ENCODE peak calls at places on chromosome 3, in four cellular contexts. One of them, this sample, is unnamed.

GRCh38 chr3:168081171-168081771 is 14.5 kb downstream of the GOLIM4 start:
- DNase-seq in CD8-positive, alpha-beta memory T cell: no peak
- DNase-seq in HCT116: no peak
- DNase-seq in psoas muscle: no peak
- DNase-seq in this sample: no peak

GRCh38 chr3:30768703-30769550 is 125.5 kb downstream of the GADL1 start:
- DNase-seq in CD8-positive, alpha-beta memory T cell: peak; percentile 71
- DNase-seq in HCT116: peak; percentile 51
- DNase-seq in psoas muscle: peak; percentile 84
- DNase-seq in this sample: peak; percentile 77

GRCh38 chr3:89332311-89333159 is 225.1 kb downstream of the EPHA3 start:
- DNase-seq in CD8-positive, alpha-beta memory T cell: no peak
- DNase-seq in HCT116: no peak
- DNase-seq in psoas muscle: no peak
- DNase-seq in this sample: no peak

GRCh38 chr3:2558828-2559227 is 460.2 kb downstream of the CNTN4 start:
- DNase-seq in CD8-positive, alpha-beta memory T cell: no peak
- DNase-seq in HCT116: no peak
- DNase-seq in psoas muscle: no peak
- DNase-seq in this sample: no peak

GRCh38 chr3:22685598-22685997 is 517.5 kb upstream of the UBE2E2 start:
- DNase-seq in CD8-positive, alpha-beta memory T cell: no peak
- DNase-seq in HCT116: no peak
- DNase-seq in psoas muscle: no peak
- DNase-seq in this sample: no peak

GRCh38 chr3:196931157-196931556 is 11.2 kb downstream of the NCBP2 start:
- DNase-seq in CD8-positive, alpha-beta memory T cell: no peak
- DNase-seq in HCT116: no peak
- DNase-seq in psoas muscle: no peak
- DNase-seq in this sample: no peak

GRCh38 chr3:172014145-172014544 is 25.2 kb upstream of the FNDC3B start:
- DNase-seq in CD8-positive, alpha-beta memory T cell: no peak
- DNase-seq in HCT116: no peak
- DNase-seq in psoas muscle: no peak
- DNase-seq in this sample: no peak

GRCh38 chr3:33398410-33398809 is 41.8 kb downstream of the UBP1 start:
- DNase-seq in CD8-positive, alpha-beta memory T cell: no peak
- DNase-seq in HCT116: no peak
- DNase-seq in psoas muscle: no peak
- DNase-seq in this sample: no peak

GRCh38 chr3:46261926-46262594 is 19.8 kb downstream of the CCR3 start:
- DNase-seq in CD8-positive, alpha-beta memory T cell: no peak
- DNase-seq in HCT116: no peak
- DNase-seq in psoas muscle: no peak
- DNase-seq in this sample: no peak

GRCh38 chr3:14278265-14278798 is 99.7 kb downstream of the LSM3 start:
- DNase-seq in CD8-positive, alpha-beta memory T cell: no peak
- DNase-seq in HCT116: no peak
- DNase-seq in psoas muscle: no peak
- DNase-seq in this sample: no peak

GRCh38 chr3:167983583-167983982 is 112.1 kb downstream of the GOLIM4 start:
- DNase-seq in CD8-positive, alpha-beta memory T cell: no peak
- DNase-seq in HCT116: no peak
- DNase-seq in psoas muscle: no peak
- DNase-seq in this sample: no peak

GRCh38 chr3:129276385-129276784 is 2.3 kb upstream of the HMCES start:
- DNase-seq in CD8-positive, alpha-beta memory T cell: no peak
- DNase-seq in HCT116: no peak
- DNase-seq in psoas muscle: no peak
- DNase-seq in this sample: no peak

GRCh38 chr3:5438011-5438355 is 250.5 kb downstream of the EDEM1 start:
- DNase-seq in CD8-positive, alpha-beta memory T cell: no peak
- DNase-seq in HCT116: no peak
- DNase-seq in psoas muscle: no peak
- DNase-seq in this sample: no peak

GRCh38 chr3:72436863-72437592 is 411.2 kb downstream of the SHQ1 start:
- DNase-seq in CD8-positive, alpha-beta memory T cell: no peak
- DNase-seq in HCT116: no peak
- DNase-seq in psoas muscle: no peak
- DNase-seq in this sample: no peak

GRCh38 chr3:134060561-134061385 is 31.0 kb upstream of the SLCO2A1 start:
- DNase-seq in CD8-positive, alpha-beta memory T cell: no peak
- DNase-seq in HCT116: no peak
- DNase-seq in psoas muscle: no peak
- DNase-seq in this sample: no peak

GRCh38 chr3:14410501-14411165 is 8.2 kb downstream of the SLC6A6 start:
- DNase-seq in CD8-positive, alpha-beta memory T cell: no peak
- DNase-seq in HCT116: no peak
- DNase-seq in psoas muscle: no peak
- DNase-seq in this sample: no peak

GRCh38 chr3:13654330-13655073 is 105.6 kb downstream of the FBLN2 start:
- DNase-seq in CD8-positive, alpha-beta memory T cell: peak; percentile 58
- DNase-seq in HCT116: no peak
- DNase-seq in psoas muscle: no peak
- DNase-seq in this sample: no peak

GRCh38 chr3:194203482-194204035 is 67.6 kb downstream of the HES1 start:
- DNase-seq in CD8-positive, alpha-beta memory T cell: no peak
- DNase-seq in HCT116: no peak
- DNase-seq in psoas muscle: no peak
- DNase-seq in this sample: no peak

GRCh38 chr3:86782271-86782670 is 208.7 kb downstream of the VGLL3 start:
- DNase-seq in CD8-positive, alpha-beta memory T cell: no peak
- DNase-seq in HCT116: no peak
- DNase-seq in psoas muscle: no peak
- DNase-seq in this sample: no peak

GRCh38 chr3:127970966-127971592 is 56.0 kb downstream of the KBTBD12 start:
- DNase-seq in CD8-positive, alpha-beta memory T cell: no peak
- DNase-seq in HCT116: peak; percentile 54
- DNase-seq in psoas muscle: no peak
- DNase-seq in this sample: peak; percentile 55

GRCh38 chr3:170985304-170985703 is 41.2 kb downstream of the SLC2A2 start:
- DNase-seq in CD8-positive, alpha-beta memory T cell: no peak
- DNase-seq in HCT116: no peak
- DNase-seq in psoas muscle: no peak
- DNase-seq in this sample: no peak

GRCh38 chr3:88058322-88058592 is 548 bp downstream of the CGGBP1 start:
- DNase-seq in CD8-positive, alpha-beta memory T cell: no peak
- DNase-seq in HCT116: no peak
- DNase-seq in psoas muscle: no peak
- DNase-seq in this sample: no peak

GRCh38 chr3:43867673-43868072 is 176.9 kb downstream of the ABHD5 start:
- DNase-seq in CD8-positive, alpha-beta memory T cell: no peak
- DNase-seq in HCT116: no peak
- DNase-seq in psoas muscle: no peak
- DNase-seq in this sample: no peak

GRCh38 chr3:151437906-151438305 is 23.0 kb downstream of the IGSF10 start:
- DNase-seq in CD8-positive, alpha-beta memory T cell: no peak
- DNase-seq in HCT116: no peak
- DNase-seq in psoas muscle: no peak
- DNase-seq in this sample: no peak

GRCh38 chr3:29827756-29828155 is 546.9 kb downstream of the RBMS3 start:
- DNase-seq in CD8-positive, alpha-beta memory T cell: no peak
- DNase-seq in HCT116: no peak
- DNase-seq in psoas muscle: no peak
- DNase-seq in this sample: no peak

GRCh38 chr3:57826286-57826951 is 70.3 kb downstream of the SLMAP start:
- DNase-seq in CD8-positive, alpha-beta memory T cell: no peak
- DNase-seq in HCT116: no peak
- DNase-seq in psoas muscle: no peak
- DNase-seq in this sample: no peak

GRCh38 chr3:154294016-154294415 is 30.3 kb downstream of the DHX36 start:
- DNase-seq in CD8-positive, alpha-beta memory T cell: no peak
- DNase-seq in HCT116: no peak
- DNase-seq in psoas muscle: no peak
- DNase-seq in this sample: no peak

GRCh38 chr3:72907851-72908620 is 20.2 kb downstream of the GXYLT2 start:
- DNase-seq in CD8-positive, alpha-beta memory T cell: no peak
- DNase-seq in HCT116: no peak
- DNase-seq in psoas muscle: peak; percentile 68
- DNase-seq in this sample: no peak

GRCh38 chr3:115099115-115099884 is 47.8 kb downstream of the ZBTB20 start:
- DNase-seq in CD8-positive, alpha-beta memory T cell: no peak
- DNase-seq in HCT116: no peak
- DNase-seq in psoas muscle: no peak
- DNase-seq in this sample: no peak
- H3K4me3 ChIP-seq in CD8-positive, alpha-beta memory T cell: peak overlapping the region; percentile 23
- H3K4me3 ChIP-seq in HCT116: no peak overlapping the region
- H3K4me3 ChIP-seq in psoas muscle: peak overlapping the region; percentile 68
- H3K4me3 ChIP-seq in this sample: no peak overlapping the region

GRCh38 chr3:184581331-184582210 is 20.0 kb downstream of the EPHB3 start:
- DNase-seq in CD8-positive, alpha-beta memory T cell: no peak
- DNase-seq in HCT116: no peak
- DNase-seq in psoas muscle: peak; percentile 45
- DNase-seq in this sample: no peak

GRCh38 chr3:184583345-184584000 is 21.9 kb downstream of the EPHB3 start:
- DNase-seq in CD8-positive, alpha-beta memory T cell: no peak
- DNase-seq in HCT116: no peak
- DNase-seq in psoas muscle: peak; percentile 59
- DNase-seq in this sample: no peak

GRCh38 chr3:184584001-184584891 is 22.7 kb downstream of the EPHB3 start:
- DNase-seq in CD8-positive, alpha-beta memory T cell: no peak
- DNase-seq in HCT116: no peak
- DNase-seq in psoas muscle: peak; percentile 55
- DNase-seq in this sample: peak; percentile 88

GRCh38 chr3:184582583-184582982 is 21.0 kb downstream of the EPHB3 start:
- DNase-seq in CD8-positive, alpha-beta memory T cell: no peak
- DNase-seq in HCT116: no peak
- DNase-seq in psoas muscle: peak; percentile 62
- DNase-seq in this sample: peak; percentile 78

DNA sequence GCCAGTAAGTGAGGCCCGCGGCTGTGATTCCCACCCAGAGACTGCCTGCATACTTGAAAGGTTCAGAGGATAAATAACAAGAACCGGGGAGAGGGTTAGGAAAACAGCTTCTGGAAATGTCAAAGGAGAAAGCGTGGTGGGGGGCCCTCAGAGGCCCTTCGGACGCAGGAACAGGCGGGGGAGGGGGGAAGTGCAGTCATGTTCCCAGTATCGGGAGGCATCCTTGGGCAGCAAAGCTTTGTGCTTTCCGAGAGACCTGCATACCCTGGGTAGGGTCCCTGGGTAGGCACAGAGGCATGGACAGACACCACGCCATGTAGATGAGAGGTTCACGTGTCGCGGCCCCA is 21.4 kb downstream of the EPHB3 start:
- DNase-seq in CD8-positive, alpha-beta memory T cell: no peak
- DNase-seq in HCT116: no peak
- DNase-seq in psoas muscle: peak; percentile 46
- DNase-seq in this sample: no peak
- H3K4me3 ChIP-seq in CD8-positive, alpha-beta memory T cell: no peak overlapping the region
- H3K4me3 ChIP-seq in HCT116: no peak overlapping the region
- H3K4me3 ChIP-seq in psoas muscle: peak overlapping the region; percentile 76
- H3K4me3 ChIP-seq in this sample: peak overlapping the region; percentile 42

GRCh38 chr3:158104346-158105020 is 1.7 kb downstream of the SHOX2 start:
- DNase-seq in CD8-positive, alpha-beta memory T cell: no peak
- DNase-seq in HCT116: no peak
- DNase-seq in psoas muscle: no peak
- DNase-seq in this sample: no peak
- H3K4me3 ChIP-seq in CD8-positive, alpha-beta memory T cell: no peak overlapping the region
- H3K4me3 ChIP-seq in HCT116: no peak overlapping the region
- H3K4me3 ChIP-seq in psoas muscle: no peak overlapping the region
- H3K4me3 ChIP-seq in this sample: peak overlapping the region; percentile 60

GRCh38 chr3:136819784-136820640 is 1.1 kb downstream of the SLC35G2 start:
- DNase-seq in CD8-positive, alpha-beta memory T cell: peak; percentile 54
- DNase-seq in HCT116: no peak
- DNase-seq in psoas muscle: peak; percentile 70
- DNase-seq in this sample: peak; percentile 57
- H3K4me3 ChIP-seq in CD8-positive, alpha-beta memory T cell: peak overlapping the region; percentile 67
- H3K4me3 ChIP-seq in HCT116: peak overlapping the region; percentile 65
- H3K4me3 ChIP-seq in psoas muscle: peak overlapping the region; percentile 86
- H3K4me3 ChIP-seq in this sample: peak overlapping the region; percentile 76